ENCODE peak calls at places on chromosomes 1 and 21, in four cellular contexts. E, C, M and A are unnamed samples.

GRCh38 chr1:211739671-211740411 is 64.4 kb upstream of the NEK2 start:
- DNase-seq in E (no peak), C (no peak), M (no peak), A (no peak)

GRCh38 chr1:81242103-81242502 is 558.6 kb upstream of the ADGRL2 start:
- DNase-seq in E (no peak), C (no peak), M (no peak), A (no peak)

GRCh38 chr1:184691719-184692324 is 62.8 kb downstream of the EDEM3 start:
- DNase-seq in E (peak; percentile 27), C (peak; percentile 14), M (peak; percentile 25), A (no peak)

GRCh38 chr1:234271243-234271606 is 102.0 kb upstream of the COA6 start:
- DNase-seq in E (no peak), C (no peak), M (no peak), A (no peak)

GRCh38 chr21:21396424-21396823 is 398.2 kb downstream of the NCAM2 start:
- DNase-seq in E (no peak), C (no peak), M (no peak), A (no peak)

GRCh38 chr21:40016234-40016633 is 149.0 kb downstream of the PCP4 start:
- DNase-seq in E (no peak), C (no peak), M (no peak), A (no peak)

GRCh38 chr1:180231506-180232420 is 1.7 kb downstream of the LHX4 start:
- DNase-seq in E (no peak), C (peak; percentile 80), M (peak; percentile 51), A (no peak)

GRCh38 chr1:45448357-45448756 is 42.6 kb downstream of the TESK2 start:
- DNase-seq in E (no peak), C (no peak), M (no peak), A (no peak)

GRCh38 chr21:42839271-42840231 is 39.8 kb downstream of the WDR4 start:
- DNase-seq in E (no peak), C (no peak), M (no peak), A (no peak)

GRCh38 chr1:89556716-89557442 is 32.2 kb downstream of the LRRC8B start:
- DNase-seq in E (no peak), C (no peak), M (no peak), A (no peak)

GRCh38 chr1:60757485-60757884 is 324.9 kb upstream of the NFIA start:
- DNase-seq in E (no peak), C (no peak), M (no peak), A (no peak)

GRCh38 chr1:60848583-60849188 is 233.7 kb upstream of the NFIA start:
- DNase-seq in E (peak; percentile 28), C (no peak), M (peak; percentile 34), A (no peak)

GRCh38 chr1:240385985-240386978 is 225.7 kb downstream of the GREM2 start:
- DNase-seq in E (no peak), C (peak; percentile 62), M (peak; percentile 19), A (no peak)

GRCh38 chr1:51583532-51583931 is 33.4 kb upstream of the OSBPL9 start:
- DNase-seq in E (no peak), C (no peak), M (no peak), A (peak; percentile 64)

GRCh38 chr1:59116920-59117542 is 179.9 kb upstream of the FGGY start:
- DNase-seq in E (no peak), C (no peak), M (peak; percentile 46), A (no peak)

GRCh38 chr1:56080123-56080522 is 499.2 kb downstream of the PLPP3 start:
- DNase-seq in E (no peak), C (no peak), M (peak; percentile 45), A (no peak)

GRCh38 chr21:17783816-17784598 is 35.1 kb downstream of the C21orf91 start:
- DNase-seq in E (no peak), C (no peak), M (no peak), A (no peak)

GRCh38 chr1:51622455-51622913 is 5.6 kb downstream of the OSBPL9 start:
- DNase-seq in E (peak; percentile 48), C (peak; percentile 43), M (peak; percentile 86), A (peak; percentile 86)

GRCh38 chr1:4736254-4736653 is 81.8 kb downstream of the AJAP1 start:
- DNase-seq in E (no peak), C (no peak), M (no peak), A (no peak)

GRCh38 chr1:53625766-53626520 is 113.0 kb downstream of the GLIS1 start:
- DNase-seq in E (no peak), C (no peak), M (no peak), A (no peak)

GRCh38 chr1:110615548-110616130 is 9.5 kb upstream of the KCNA2 start:
- DNase-seq in E (peak; percentile 32), C (peak; percentile 65), M (peak; percentile 43), A (no peak)

GRCh38 chr21:41653944-41654625 is 112.8 kb downstream of the RIPK4 start:
- DNase-seq in E (no peak), C (no peak), M (peak; percentile 84), A (no peak)

GRCh38 chr1:93474291-93474690 is 26.4 kb downstream of the FNBP1L start:
- DNase-seq in E (no peak), C (no peak), M (no peak), A (no peak)

GRCh38 chr1:66998972-66999371 is 55.0 kb downstream of the SLC35D1 start:
- DNase-seq in E (no peak), C (no peak), M (peak; percentile 58), A (no peak)

DNA sequence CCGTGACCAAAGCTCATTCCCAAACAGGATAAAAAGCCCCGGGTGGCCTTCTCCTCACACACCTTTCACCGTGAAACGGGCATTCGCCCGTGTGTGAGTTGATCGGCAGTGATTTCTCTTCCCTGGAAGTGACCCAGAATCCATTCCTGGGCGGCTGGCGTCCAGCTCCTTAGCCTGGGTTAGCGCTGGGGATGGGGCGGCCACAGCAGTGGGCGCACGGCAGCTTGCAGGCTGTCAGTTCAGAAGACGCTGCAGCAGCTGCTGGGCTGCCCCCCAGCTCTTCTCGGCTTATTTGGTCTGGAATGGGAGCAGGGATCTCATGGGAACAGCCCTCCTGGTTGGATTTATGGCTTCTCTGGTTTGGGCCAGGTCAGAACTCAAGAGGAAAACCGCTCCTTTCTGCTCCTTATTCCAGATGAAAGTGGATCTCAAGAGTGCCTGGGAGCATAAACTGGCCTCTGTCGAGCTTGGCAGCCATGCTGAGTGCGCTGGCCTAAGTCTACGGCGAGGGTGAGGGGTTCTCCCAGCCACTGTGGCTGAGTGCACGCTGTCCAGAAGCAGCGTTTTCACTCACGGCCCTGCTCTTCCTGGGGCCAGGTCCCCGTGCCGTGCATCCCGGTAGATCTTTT is 148.2 kb downstream of the PRDM16 start:
- DNase-seq in E (no peak), C (no peak), M (no peak), A (no peak)
- H3K27ac ChIP-seq in E (no peak overlapping the region), C (no peak overlapping the region), M (no peak overlapping the region), A (no peak overlapping the region)

GRCh38 chr1:202567747-202568146 is 142.5 kb downstream of the SYT2 start:
- DNase-seq in E (no peak), C (no peak), M (no peak), A (no peak)
- H3K27ac ChIP-seq in E (no peak overlapping the region), C (no peak overlapping the region), M (no peak overlapping the region), A (no peak overlapping the region)

GRCh38 chr1:25790472-25790871 is 9.5 kb upstream of the SELENON start:
- DNase-seq in E (no peak), C (no peak), M (no peak), A (no peak)
- H3K27ac ChIP-seq in E (no peak overlapping the region), C (no peak overlapping the region), M (no peak overlapping the region), A (no peak overlapping the region)

DNA sequence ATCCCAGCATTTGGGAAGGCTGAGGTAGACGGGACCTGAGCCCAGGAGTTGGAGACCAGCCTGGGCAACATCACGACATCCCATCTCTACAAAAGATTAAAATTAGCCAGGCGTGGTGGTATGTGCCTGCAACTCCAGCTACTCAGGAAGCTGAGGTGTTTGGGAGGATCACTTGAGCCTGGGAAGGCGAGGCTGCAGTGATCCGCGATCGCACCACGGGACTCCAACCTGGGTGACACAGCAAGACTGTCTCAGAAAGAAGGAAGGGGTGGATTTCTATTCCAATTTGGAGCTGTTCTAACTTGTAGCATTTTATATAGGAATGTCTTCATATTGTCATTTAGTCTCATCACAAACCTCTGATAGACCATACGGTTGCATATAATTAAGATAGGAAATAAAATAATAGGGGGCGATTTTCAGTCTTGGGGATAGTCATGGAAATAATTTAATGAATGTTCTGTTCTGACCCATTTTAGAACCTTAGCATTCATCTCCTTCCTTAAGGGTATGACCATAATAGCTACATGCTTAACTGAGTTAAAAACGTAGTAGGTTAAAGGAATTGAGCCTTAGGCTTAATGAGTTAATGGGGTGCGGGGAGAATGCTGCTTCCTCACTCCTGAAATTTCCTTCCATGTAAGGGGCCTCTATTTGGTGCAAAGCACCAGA is 93.1 kb downstream of the ADCY10 start:
- DNase-seq in E (no peak), C (no peak), M (peak; percentile 67), A (no peak)
- H3K27ac ChIP-seq in E (no peak overlapping the region), C (peak overlapping the region; percentile 87), M (peak overlapping the region; percentile 32), A (peak overlapping the region; percentile 87)

GRCh38 chr1:46479744-46480350 is 9.8 kb upstream of the DMBX1 start:
- DNase-seq in E (no peak), C (no peak), M (no peak), A (no peak)
- H3K27ac ChIP-seq in E (no peak overlapping the region), C (no peak overlapping the region), M (no peak overlapping the region), A (no peak overlapping the region)

GRCh38 chr1:10648689-10649483 is 147.6 kb downstream of the CASZ1 start:
- DNase-seq in E (no peak), C (no peak), M (no peak), A (no peak)
- H3K27ac ChIP-seq in E (no peak overlapping the region), C (no peak overlapping the region), M (no peak overlapping the region), A (no peak overlapping the region)

DNA sequence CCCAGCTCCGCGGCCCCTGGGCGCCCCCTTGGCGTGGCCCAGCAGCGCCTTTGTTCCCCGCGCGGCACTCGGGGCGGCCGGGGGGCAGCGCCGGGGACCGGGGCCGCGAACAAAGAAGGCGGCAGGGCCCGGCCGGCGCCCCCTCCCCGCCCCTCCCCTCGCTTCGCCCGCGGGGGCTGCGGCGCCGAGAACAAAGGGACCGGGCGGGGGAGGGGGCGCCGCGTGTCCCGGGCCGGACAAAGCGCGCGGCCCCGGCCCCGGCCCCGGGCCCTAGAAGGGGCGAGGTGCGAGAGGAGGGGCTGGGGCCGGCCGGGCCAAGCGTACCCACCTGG is 448 bp downstream of the MARCKSL1 start:
- DNase-seq in E (no peak), C (no peak), M (no peak), A (no peak)
- H3K27ac ChIP-seq in E (peak overlapping the region; percentile 78), C (peak overlapping the region; percentile 96), M (peak overlapping the region; percentile 62), A (no peak overlapping the region)

GRCh38 chr1:174239541-174239940 is 80.2 kb downstream of the RABGAP1L start:
- DNase-seq in E (no peak), C (no peak), M (no peak), A (no peak)
- H3K27ac ChIP-seq in E (peak overlapping the region; percentile 90), C (peak overlapping the region; percentile 90), M (peak overlapping the region; percentile 70), A (peak overlapping the region; percentile 94)